ENCODE peak calls at places on chromosomes 2 and 18, in eight cellular contexts. A is IMR-90; L is B cell; H is activated CD8-positive, alpha-beta T cell treated with anti-CD3 and anti-CD28 coated beads for 36 hours; W is gastrocnemius medialis; C is AG04449; D is Calu3; P is OCI-LY7. S is an unnamed sample.

GRCh38 chr2:151114934-151115333 is 146.7 kb downstream of the RBM43 start:
- DNase-seq in A (peak), L (no peak), H (no peak), W (no peak), C (no peak), D (no peak), P (no peak), S (no peak)

GRCh38 chr2:37885329-37885993 is 39.6 kb upstream of the RMDN2 start:
- DNase-seq in A (no peak), L (no peak), H (no peak), W (no peak), C (no peak), D (no peak), P (no peak), S (no peak)

GRCh38 chr18:3409811-3410210 is 40.2 kb upstream of the TGIF1 start:
- DNase-seq in A (no peak), L (no peak), H (no peak), W (no peak), C (no peak), D (no peak), P (no peak), S (no peak)

GRCh38 chr2:136407113-136407951 is 289.4 kb upstream of the CXCR4 start:
- DNase-seq in A (no peak), L (no peak), H (no peak), W (no peak), C (no peak), D (no peak), P (peak), S (no peak)

GRCh38 chr2:54602736-54603322 is 120.6 kb upstream of the EML6 start:
- DNase-seq in A (peak), L (no peak), H (no peak), W (no peak), C (no peak), D (no peak), P (no peak), S (no peak)

GRCh38 chr2:219636144-219636915 is 8.9 kb downstream of the SLC4A3 start:
- DNase-seq in A (no peak), L (no peak), H (no peak), W (no peak), C (no peak), D (no peak), P (no peak), S (no peak)

GRCh38 chr2:10531874-10532273 is 83.7 kb upstream of the ODC1 start:
- DNase-seq in A (no peak), L (no peak), H (no peak), W (no peak), C (no peak), D (no peak), P (no peak), S (peak)

GRCh38 chr2:31335921-31336570 is 78.5 kb downstream of the XDH start:
- DNase-seq in A (peak), L (no peak), H (no peak), W (no peak), C (no peak), D (no peak), P (no peak), S (no peak)

GRCh38 chr2:239496700-239497099 is 95.9 kb upstream of the HDAC4 start:
- DNase-seq in A (no peak), L (no peak), H (peak), W (no peak), C (no peak), D (no peak), P (peak), S (no peak)

GRCh38 chr2:239944706-239945551 is 80.2 kb downstream of the NDUFA10 start:
- DNase-seq in A (peak), L (peak), H (peak), W (peak), C (no peak), D (no peak), P (no peak), S (peak)

GRCh38 chr2:160562730-160563129 is 69.1 kb upstream of the RBMS1 start:
- DNase-seq in A (no peak), L (no peak), H (no peak), W (no peak), C (no peak), D (no peak), P (no peak), S (no peak)

GRCh38 chr2:36266536-36267121 is 88.9 kb upstream of the CRIM1 start:
- DNase-seq in A (no peak), L (no peak), H (no peak), W (no peak), C (no peak), D (no peak), P (no peak), S (no peak)

GRCh38 chr18:79388043-79388442 is 7.7 kb upstream of the NFATC1 start:
- DNase-seq in A (no peak), L (no peak), H (no peak), W (no peak), C (no peak), D (no peak), P (no peak), S (no peak)

GRCh38 chr2:113233593-113234550 is 44.8 kb downstream of the PAX8 start:
- DNase-seq in A (peak), L (no peak), H (peak), W (no peak), C (no peak), D (no peak), P (peak), S (no peak)

GRCh38 chr2:146818122-146818521 is 1026.7 kb upstream of the ACVR2A start:
- DNase-seq in A (peak), L (no peak), H (no peak), W (no peak), C (no peak), D (no peak), P (no peak), S (no peak)

GRCh38 chr2:166472332-166472731 is 21.7 kb downstream of the SCN7A start:
- DNase-seq in A (no peak), L (no peak), H (no peak), W (no peak), C (no peak), D (no peak), P (no peak), S (no peak)

GRCh38 chr2:60352491-60353405 is 200.7 kb downstream of the BCL11A start:
- DNase-seq in A (no peak), L (peak), H (no peak), W (no peak), C (no peak), D (no peak), P (peak), S (no peak)

GRCh38 chr2:152238021-152238420 is 62.5 kb upstream of the STAM2 start:
- DNase-seq in A (no peak), L (no peak), H (no peak), W (no peak), C (no peak), D (no peak), P (no peak), S (no peak)

GRCh38 chr2:157004789-157005188 is 252.7 kb upstream of the GALNT5 start:
- DNase-seq in A (no peak), L (no peak), H (no peak), W (no peak), C (no peak), D (no peak), P (no peak), S (no peak)

GRCh38 chr2:106097370-106098000 is 96.6 kb downstream of the UXS1 start:
- DNase-seq in A (no peak), L (no peak), H (peak), W (no peak), C (no peak), D (no peak), P (no peak), S (no peak)

GRCh38 chr18:53909668-53910067 is 314.8 kb downstream of the MBD2 start:
- DNase-seq in A (peak), L (peak), H (peak), W (no peak), C (no peak), D (peak), P (peak), S (no peak)

GRCh38 chr18:34551824-34552223 is 158.3 kb upstream of the DTNA start:
- DNase-seq in A (no peak), L (no peak), H (no peak), W (no peak), C (no peak), D (no peak), P (no peak), S (no peak)

GRCh38 chr2:145186303-145186702 is 666.4 kb upstream of the ZEB2 start:
- DNase-seq in A (peak), L (peak), H (no peak), W (peak), C (no peak), D (no peak), P (peak), S (no peak)

GRCh38 chr18:39311111-39311712 is 1745.6 kb upstream of the CELF4 start:
- DNase-seq in A (no peak), L (no peak), H (no peak), W (no peak), C (no peak), D (no peak), P (no peak), S (no peak)

GRCh38 chr18:39302481-39302880 is 1736.9 kb upstream of the CELF4 start:
- DNase-seq in A (no peak), L (no peak), H (no peak), W (no peak), C (no peak), D (no peak), P (no peak), S (no peak)

GRCh38 chr18:39305756-39306155 is 1740.2 kb upstream of the CELF4 start:
- DNase-seq in A (no peak), L (no peak), H (no peak), W (no peak), C (no peak), D (no peak), P (no peak), S (no peak)
- TF ChIP-seq CTCF in A (no peak), L (no peak), H (no peak), W (no peak), C (no peak), D (no peak), P (no peak), S (no peak)

GRCh38 chr2:190180313-190181065 is 118.0 kb upstream of the MSTN start:
- DNase-seq in A (no peak), L (peak), H (peak), W (peak), C (no peak), D (peak), P (peak), S (peak)
- TF ChIP-seq CTCF in A (peak), L (peak), H (no peak), W (peak), C (peak), D (peak), P (peak), S (peak)

GRCh38 chr2:127407091-127407490 is 11.1 kb upstream of the PROC start:
- DNase-seq in A (no peak), L (no peak), H (no peak), W (no peak), C (no peak), D (no peak), P (no peak), S (no peak)

GRCh38 chr2:127407661-127408003 is 10.6 kb upstream of the PROC start:
- DNase-seq in A (no peak), L (no peak), H (no peak), W (no peak), C (no peak), D (no peak), P (peak), S (no peak)

GRCh38 chr2:127406454-127406853 is 11.8 kb upstream of the PROC start:
- DNase-seq in A (peak), L (no peak), H (no peak), W (no peak), C (no peak), D (no peak), P (no peak), S (no peak)

GRCh38 chr2:127408807-127409099 is 9.5 kb upstream of the PROC start:
- DNase-seq in A (no peak), L (no peak), H (no peak), W (no peak), C (no peak), D (no peak), P (no peak), S (no peak)

GRCh38 chr2:127408004-127408806 is 10.0 kb upstream of the PROC start:
- DNase-seq in A (peak), L (peak), H (peak), W (peak), C (no peak), D (peak), P (peak), S (peak)
- TF ChIP-seq CTCF in A (no peak), L (no peak), H (no peak), W (no peak), C (peak), D (no peak), P (no peak), S (peak)

GRCh38 chr2:196640031-196640548 is 575 bp downstream of the CCDC150 start:
- DNase-seq in A (no peak), L (no peak), H (no peak), W (no peak), C (no peak), D (no peak), P (peak), S (no peak)
- TF ChIP-seq CTCF in A (no peak), L (no peak), H (no peak), W (no peak), C (no peak), D (no peak), P (no peak), S (peak)

S was measured in chondrocyte.